ENCODE peak calls at places on chromosomes 2 and 18, in seven cellular contexts. One of them, this sample, is unnamed.

GRCh38 chr2:241850544-241851324 is 8.0 kb downstream of the PDCD1 start:
- DNase-seq in sigmoid colon: peak
- DNase-seq in ovary: no peak
- DNase-seq in stomach: peak
- DNase-seq in transverse colon: no peak
- DNase-seq in suprapubic skin: peak
- DNase-seq in A549: no peak
- DNase-seq in this sample: no peak

GRCh38 chr2:122031544-122032263 is 276.3 kb downstream of the TSN start:
- DNase-seq in stomach: no peak
- DNase-seq in suprapubic skin: no peak
- DNase-seq in sigmoid colon: no peak
- DNase-seq in transverse colon: no peak
- DNase-seq in A549: no peak
- DNase-seq in ovary: no peak
- DNase-seq in this sample: no peak

GRCh38 chr2:10447300-10448207 is 573 bp downstream of the ODC1 start:
- DNase-seq in sigmoid colon: no peak
- DNase-seq in ovary: peak
- DNase-seq in stomach: peak
- DNase-seq in transverse colon: peak
- DNase-seq in suprapubic skin: no peak
- DNase-seq in A549: peak
- DNase-seq in this sample: peak

GRCh38 chr2:23689131-23689700 is 237.7 kb downstream of the ATAD2B start:
- DNase-seq in transverse colon: no peak
- DNase-seq in stomach: no peak
- DNase-seq in suprapubic skin: no peak
- DNase-seq in ovary: no peak
- DNase-seq in sigmoid colon: no peak
- DNase-seq in A549: no peak
- DNase-seq in this sample: no peak

GRCh38 chr2:53593891-53594585 is 173.6 kb upstream of the CHAC2 start:
- DNase-seq in ovary: no peak
- DNase-seq in A549: no peak
- DNase-seq in suprapubic skin: no peak
- DNase-seq in transverse colon: no peak
- DNase-seq in stomach: no peak
- DNase-seq in sigmoid colon: no peak
- DNase-seq in this sample: no peak

GRCh38 chr18:39863916-39864315 is 2091.1 kb upstream of the PIK3C3 start:
- DNase-seq in ovary: no peak
- DNase-seq in suprapubic skin: no peak
- DNase-seq in transverse colon: no peak
- DNase-seq in A549: no peak
- DNase-seq in stomach: no peak
- DNase-seq in sigmoid colon: no peak
- DNase-seq in this sample: no peak

GRCh38 chr2:223970343-223971128 is 13.3 kb downstream of the MRPL44 start:
- DNase-seq in A549: no peak
- DNase-seq in stomach: peak
- DNase-seq in transverse colon: no peak
- DNase-seq in sigmoid colon: no peak
- DNase-seq in suprapubic skin: no peak
- DNase-seq in ovary: peak
- DNase-seq in this sample: peak

GRCh38 chr2:15337996-15338666 is 223.0 kb downstream of the NBAS start:
- DNase-seq in transverse colon: no peak
- DNase-seq in A549: no peak
- DNase-seq in suprapubic skin: no peak
- DNase-seq in stomach: no peak
- DNase-seq in ovary: no peak
- DNase-seq in sigmoid colon: no peak
- DNase-seq in this sample: no peak

GRCh38 chr2:59888015-59888414 is 665.4 kb downstream of the BCL11A start:
- DNase-seq in A549: no peak
- DNase-seq in suprapubic skin: no peak
- DNase-seq in transverse colon: no peak
- DNase-seq in ovary: no peak
- DNase-seq in sigmoid colon: no peak
- DNase-seq in stomach: no peak
- DNase-seq in this sample: no peak

GRCh38 chr2:239247401-239248245 is 153.2 kb downstream of the HDAC4 start:
- DNase-seq in ovary: peak
- DNase-seq in sigmoid colon: peak
- DNase-seq in suprapubic skin: peak
- DNase-seq in stomach: no peak
- DNase-seq in A549: no peak
- DNase-seq in transverse colon: peak
- DNase-seq in this sample: no peak

GRCh38 chr2:239244625-239245024 is 156.2 kb downstream of the HDAC4 start:
- DNase-seq in ovary: peak
- DNase-seq in A549: no peak
- DNase-seq in transverse colon: no peak
- DNase-seq in sigmoid colon: peak
- DNase-seq in stomach: peak
- DNase-seq in suprapubic skin: peak
- DNase-seq in this sample: no peak

GRCh38 chr2:239245107-239245506 is 155.7 kb downstream of the HDAC4 start:
- DNase-seq in suprapubic skin: no peak
- DNase-seq in sigmoid colon: no peak
- DNase-seq in stomach: peak
- DNase-seq in A549: no peak
- DNase-seq in ovary: peak
- DNase-seq in transverse colon: no peak
- DNase-seq in this sample: no peak

GRCh38 chr2:239246723-239247122 is 154.1 kb downstream of the HDAC4 start:
- DNase-seq in suprapubic skin: peak
- DNase-seq in transverse colon: peak
- DNase-seq in sigmoid colon: peak
- DNase-seq in stomach: no peak
- DNase-seq in A549: no peak
- DNase-seq in ovary: peak
- DNase-seq in this sample: no peak

GRCh38 chr2:239245872-239246701 is 154.7 kb downstream of the HDAC4 start:
- DNase-seq in stomach: peak
- DNase-seq in sigmoid colon: peak
- DNase-seq in suprapubic skin: peak
- DNase-seq in ovary: peak
- DNase-seq in A549: no peak
- DNase-seq in transverse colon: peak
- DNase-seq in this sample: no peak
- TF ChIP-seq EP300 in stomach: no peak
- TF ChIP-seq EP300 in sigmoid colon: no peak
- TF ChIP-seq EP300 in suprapubic skin: no peak
- TF ChIP-seq EP300 in ovary: no peak
- TF ChIP-seq EP300 in A549: no peak
- TF ChIP-seq EP300 in transverse colon: no peak
- TF ChIP-seq EP300 in this sample: no peak

DNA sequence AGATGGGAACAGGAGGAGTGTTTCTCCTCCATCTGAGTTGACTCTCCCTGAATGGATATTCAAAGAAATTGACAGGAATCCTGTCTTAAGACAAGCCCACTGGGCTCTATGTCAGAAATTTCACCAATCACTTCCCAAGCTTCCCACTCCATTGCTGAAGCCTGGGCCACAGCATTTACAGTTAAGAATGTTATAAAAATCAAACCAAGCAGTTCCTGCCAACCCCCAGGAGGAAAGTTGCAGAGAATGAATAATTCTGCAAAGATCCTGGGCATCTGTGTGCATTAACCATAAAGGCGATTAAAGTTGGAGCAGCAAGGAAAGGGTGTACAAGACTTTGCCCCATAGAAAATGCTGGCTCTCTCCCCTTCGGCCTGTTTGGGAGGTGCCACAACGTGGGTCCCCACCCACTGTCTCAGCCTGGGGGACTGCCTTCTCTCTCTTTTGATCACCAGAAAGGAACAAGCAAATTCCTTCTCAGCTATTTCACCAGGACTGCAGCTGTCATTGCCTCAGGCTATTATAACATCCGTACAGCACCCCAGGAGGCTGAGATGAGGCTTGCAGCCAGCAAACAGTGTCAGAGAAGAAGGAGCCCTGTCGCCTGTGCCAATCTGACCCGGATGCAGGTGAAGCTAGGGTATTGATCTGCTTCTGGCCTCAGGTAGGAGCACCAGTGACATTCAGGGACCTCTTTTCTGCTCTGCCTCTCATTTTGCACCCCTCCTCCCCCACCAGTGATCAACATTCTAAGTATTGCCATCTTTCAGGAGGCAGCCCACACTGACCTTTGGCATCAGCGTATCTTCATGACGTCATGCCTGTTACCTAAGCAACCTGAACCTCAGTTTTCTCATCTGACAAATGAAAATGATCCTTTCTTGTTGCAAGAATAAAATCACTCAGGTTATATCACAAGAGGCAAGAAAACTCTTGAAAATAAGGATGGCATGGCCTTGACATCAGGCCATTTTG is 219.0 kb downstream of the SH3BP4 start:
- DNase-seq in suprapubic skin: no peak
- DNase-seq in stomach: no peak
- DNase-seq in sigmoid colon: no peak
- DNase-seq in A549: peak
- DNase-seq in transverse colon: peak
- DNase-seq in ovary: no peak
- DNase-seq in this sample: no peak
- TF ChIP-seq EP300 in suprapubic skin: no peak
- TF ChIP-seq EP300 in stomach: no peak
- TF ChIP-seq EP300 in sigmoid colon: no peak
- TF ChIP-seq EP300 in A549: peak
- TF ChIP-seq EP300 in transverse colon: no peak
- TF ChIP-seq EP300 in ovary: no peak
- TF ChIP-seq EP300 in this sample: no peak

GRCh38 chr2:189407944-189408209 is 33.4 kb upstream of the WDR75 start:
- DNase-seq in suprapubic skin: no peak
- DNase-seq in sigmoid colon: no peak
- DNase-seq in stomach: no peak
- DNase-seq in transverse colon: no peak
- DNase-seq in ovary: no peak
- DNase-seq in A549: no peak
- DNase-seq in this sample: no peak
- TF ChIP-seq EP300 in suprapubic skin: no peak
- TF ChIP-seq EP300 in sigmoid colon: no peak
- TF ChIP-seq EP300 in stomach: no peak
- TF ChIP-seq EP300 in transverse colon: no peak
- TF ChIP-seq EP300 in ovary: no peak
- TF ChIP-seq EP300 in A549: no peak
- TF ChIP-seq EP300 in this sample: no peak

GRCh38 chr18:31657823-31658669 is 26.3 kb downstream of the B4GALT6 start:
- DNase-seq in ovary: no peak
- DNase-seq in A549: no peak
- DNase-seq in sigmoid colon: no peak
- DNase-seq in stomach: no peak
- DNase-seq in transverse colon: no peak
- DNase-seq in suprapubic skin: no peak
- DNase-seq in this sample: no peak
- TF ChIP-seq EP300 in ovary: no peak
- TF ChIP-seq EP300 in A549: no peak
- TF ChIP-seq EP300 in sigmoid colon: no peak
- TF ChIP-seq EP300 in stomach: no peak
- TF ChIP-seq EP300 in transverse colon: no peak
- TF ChIP-seq EP300 in suprapubic skin: no peak
- TF ChIP-seq EP300 in this sample: no peak

GRCh38 chr2:86510436-86510933 is 52.8 kb downstream of the CHMP3 start:
- DNase-seq in transverse colon: no peak
- DNase-seq in suprapubic skin: no peak
- DNase-seq in A549: no peak
- DNase-seq in ovary: no peak
- DNase-seq in sigmoid colon: no peak
- DNase-seq in stomach: no peak
- DNase-seq in this sample: no peak
- TF ChIP-seq EP300 in transverse colon: no peak
- TF ChIP-seq EP300 in suprapubic skin: no peak
- TF ChIP-seq EP300 in A549: no peak
- TF ChIP-seq EP300 in ovary: no peak
- TF ChIP-seq EP300 in sigmoid colon: no peak
- TF ChIP-seq EP300 in stomach: no peak
- TF ChIP-seq EP300 in this sample: no peak

GRCh38 chr2:157182834-157183396 is 74.6 kb upstream of the GALNT5 start:
- DNase-seq in A549: peak
- DNase-seq in ovary: no peak
- DNase-seq in suprapubic skin: no peak
- DNase-seq in transverse colon: no peak
- DNase-seq in sigmoid colon: no peak
- DNase-seq in stomach: no peak
- DNase-seq in this sample: no peak
- TF ChIP-seq EP300 in A549: peak
- TF ChIP-seq EP300 in ovary: no peak
- TF ChIP-seq EP300 in suprapubic skin: no peak
- TF ChIP-seq EP300 in transverse colon: no peak
- TF ChIP-seq EP300 in sigmoid colon: no peak
- TF ChIP-seq EP300 in stomach: no peak
- TF ChIP-seq EP300 in this sample: no peak

DNA sequence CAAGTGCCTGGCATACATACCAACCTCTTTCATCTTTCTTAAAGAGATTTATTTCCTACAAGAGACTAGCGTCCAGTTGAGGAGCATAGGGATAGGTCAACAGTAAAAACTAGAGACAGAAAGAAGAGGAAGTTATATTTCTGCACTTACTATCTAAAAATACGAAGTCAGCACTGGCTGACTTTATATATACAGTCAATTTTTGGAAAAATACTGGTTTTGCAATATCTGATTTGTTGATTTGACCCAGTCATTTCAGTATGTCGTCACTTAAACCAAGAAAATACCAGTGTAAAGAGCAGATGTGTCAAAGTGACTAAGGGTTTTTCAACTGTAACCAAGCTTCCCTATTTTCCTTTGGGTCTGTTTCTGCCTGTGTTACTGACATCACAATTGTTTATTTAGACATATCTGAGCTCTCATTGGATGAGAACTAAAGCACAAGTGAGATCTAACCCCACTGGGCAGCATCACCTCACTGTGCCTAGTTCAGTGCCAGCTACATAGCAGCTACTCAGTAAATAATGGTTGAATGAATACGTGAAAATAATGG is 23.0 kb downstream of the CYTIP start:
- DNase-seq in suprapubic skin: no peak
- DNase-seq in ovary: no peak
- DNase-seq in stomach: no peak
- DNase-seq in sigmoid colon: no peak
- DNase-seq in A549: no peak
- DNase-seq in transverse colon: no peak
- DNase-seq in this sample: no peak
- TF ChIP-seq EP300 in suprapubic skin: no peak
- TF ChIP-seq EP300 in ovary: no peak
- TF ChIP-seq EP300 in stomach: no peak
- TF ChIP-seq EP300 in sigmoid colon: no peak
- TF ChIP-seq EP300 in A549: no peak
- TF ChIP-seq EP300 in transverse colon: no peak
- TF ChIP-seq EP300 in this sample: no peak

GRCh38 chr2:232632904-232633412 is 446 bp upstream of the EFHD1 start:
- DNase-seq in stomach: no peak
- DNase-seq in transverse colon: peak
- DNase-seq in sigmoid colon: peak
- DNase-seq in A549: peak
- DNase-seq in ovary: peak
- DNase-seq in suprapubic skin: no peak
- DNase-seq in this sample: no peak
- TF ChIP-seq EP300 in stomach: no peak
- TF ChIP-seq EP300 in transverse colon: no peak
- TF ChIP-seq EP300 in sigmoid colon: no peak
- TF ChIP-seq EP300 in A549: no peak
- TF ChIP-seq EP300 in ovary: no peak
- TF ChIP-seq EP300 in suprapubic skin: no peak
- TF ChIP-seq EP300 in this sample: no peak